ENCODE peak calls at places on chromosome 22, in six cellular contexts. N, P, U, C, S and A are unnamed samples.

GRCh38 chr22:26462051-26462450 is 21.5 kb downstream of the HPS4 start:
- DNase-seq in C (no peak), N (no peak), S (no peak), P (no peak), U (no peak), A (no peak)

GRCh38 chr22:29266564-29267461 is 968 bp downstream of the RHBDD3 start:
- DNase-seq in U (no peak), C (no peak), S (no peak), N (no peak), P (no peak), A (no peak)

GRCh38 chr22:50656122-50657070 is 16.2 kb upstream of the SHANK3 start:
- DNase-seq in U (no peak), S (no peak), P (no peak), C (no peak), N (no peak), A (no peak)

GRCh38 chr22:46447906-46448669 is 89.3 kb downstream of the CELSR1 start:
- DNase-seq in U (no peak), P (no peak), C (no peak), S (no peak), N (no peak), A (no peak)

GRCh38 chr22:39223091-39223710 is 21.6 kb downstream of the PDGFB start:
- DNase-seq in C (no peak), N (no peak), P (no peak), U (no peak), S (no peak), A (no peak)

GRCh38 chr22:25021409-25021808 is 68.9 kb downstream of the KIAA1671 start:
- DNase-seq in C (no peak), P (no peak), S (no peak), U (no peak), N (no peak), A (no peak)

GRCh38 chr22:46996595-46997310 is 234.3 kb downstream of the TBC1D22A start:
- DNase-seq in P (no peak), U (peak), C (no peak), N (no peak), S (no peak), A (no peak)

GRCh38 chr22:45077286-45077685 is 67.5 kb upstream of the PHF21B start:
- DNase-seq in C (no peak), N (no peak), P (no peak), S (no peak), U (no peak), A (no peak)

GRCh38 chr22:38792833-38793232 is 1.1 kb downstream of the DNAL4 start:
- DNase-seq in U (no peak), C (no peak), S (no peak), P (no peak), N (no peak), A (no peak)

GRCh38 chr22:31926969-31927368 is 17.4 kb upstream of the YWHAH start:
- DNase-seq in U (no peak), P (peak), C (no peak), N (peak), S (no peak), A (peak)

GRCh38 chr22:24431309-24432034 is 4.1 kb downstream of the ADORA2A start:
- DNase-seq in U (no peak), C (no peak), P (no peak), S (no peak), N (no peak), A (peak)